ENCODE peak calls at places on chromosomes 7 and 10, in four cellular contexts. X is HCT116, M is IMR-90, B is upper lobe of left lung. U is an unnamed sample.

GRCh38 chr10:13712799-13713581 is 126.2 kb downstream of the PRPF18 start:
- DNase-seq in B (peak; percentile 86), X (peak; percentile 44), M (peak; percentile 99), U (peak; percentile 93)

GRCh38 chr10:124710266-124710881 is 33.8 kb downstream of the FAM53B start:
- DNase-seq in X (no peak), M (no peak), B (no peak), U (no peak)

GRCh38 chr10:13890233-13890616 is 303.5 kb downstream of the PRPF18 start:
- DNase-seq in M (peak; percentile 71), X (no peak), B (no peak), U (no peak)

GRCh38 chr7:101951757-101952156 is 134.3 kb downstream of the CUX1 start:
- DNase-seq in X (no peak), B (no peak), M (no peak), U (no peak)

GRCh38 chr7:155733582-155734444 is 78.5 kb downstream of the SHH start:
- DNase-seq in X (no peak), M (no peak), B (no peak), U (no peak)

GRCh38 chr10:91798736-91799579 is 732 bp downstream of the TNKS2 start:
- DNase-seq in B (peak; percentile 61), M (peak; percentile 50), X (peak; percentile 36), U (no peak)

GRCh38 chr7:138460649-138461607 is 869 bp downstream of the TRIM24 start:
- DNase-seq in B (peak; percentile 69), X (no peak), M (peak; percentile 33), U (no peak)

GRCh38 chr10:49164587-49165188 is 23.5 kb downstream of the TMEM273 start:
- DNase-seq in X (peak; percentile 48), B (no peak), M (peak; percentile 35), U (no peak)

GRCh38 chr7:82701941-82702340 is 258.4 kb upstream of the CACNA2D1 start:
- DNase-seq in X (no peak), M (peak; percentile 59), B (no peak), U (no peak)

GRCh38 chr10:131396108-131397010 is 84.8 kb upstream of the TCERG1L start:
- DNase-seq in M (no peak), B (peak; percentile 42), X (no peak), U (no peak)

GRCh38 chr7:96241834-96242233 is 80.1 kb downstream of the SLC25A13 start:
- DNase-seq in M (no peak), X (no peak), B (no peak), U (no peak)

GRCh38 chr7:11427686-11428273 is 404.2 kb downstream of the THSD7A start:
- DNase-seq in X (peak; percentile 53), B (no peak), M (peak; percentile 56), U (peak; percentile 46)

GRCh38 chr10:124032982-124033886 is 60.2 kb downstream of the CHST15 start:
- DNase-seq in X (no peak), M (peak; percentile 42), B (no peak), U (peak; percentile 13)

GRCh38 chr7:95840953-95841950 is 68.9 kb downstream of the DYNC1I1 start:
- DNase-seq in B (no peak), M (no peak), X (peak; percentile 8), U (no peak)

GRCh38 chr7:35716038-35716803 is 21.3 kb upstream of the HERPUD2 start:
- DNase-seq in B (peak; percentile 47), M (peak; percentile 54), X (no peak), U (no peak)

GRCh38 chr10:68560201-68560915 is at the start of gene TET1:
- DNase-seq in B (peak; percentile 23), X (peak; percentile 33), M (peak; percentile 59), U (no peak)

DNA sequence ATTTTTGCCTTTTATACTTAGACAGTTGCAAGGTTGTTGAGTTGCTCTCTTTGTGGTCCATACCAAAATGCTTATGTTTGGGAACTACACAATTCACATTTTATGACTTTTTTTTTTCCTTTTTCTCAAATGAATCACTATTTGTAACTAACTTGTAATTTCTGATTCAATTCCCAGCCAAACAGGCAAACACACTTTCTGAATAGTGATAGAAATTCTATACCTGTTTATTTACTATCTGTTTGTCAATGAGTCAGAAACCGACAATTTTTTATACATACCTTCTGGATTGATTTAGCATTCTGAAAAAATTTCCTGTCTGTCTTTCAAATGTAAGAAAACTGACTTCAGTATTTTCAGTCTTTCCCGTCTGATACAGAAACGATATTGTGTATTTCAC is 69.1 kb downstream of the MBL2 start:
- DNase-seq in B (no peak), M (no peak), X (no peak), U (no peak)
- H3K4me3 ChIP-seq in B (no peak overlapping the region), M (no peak overlapping the region), X (no peak overlapping the region), U (no peak overlapping the region)

GRCh38 chr7:77326131-77326530 is 90.0 kb downstream of the GSAP start:
- DNase-seq in M (peak; percentile 59), B (no peak), X (no peak), U (no peak)
- TF ChIP-seq CTCF in M (no peak), B (no peak), X (no peak), U (no peak)

DNA sequence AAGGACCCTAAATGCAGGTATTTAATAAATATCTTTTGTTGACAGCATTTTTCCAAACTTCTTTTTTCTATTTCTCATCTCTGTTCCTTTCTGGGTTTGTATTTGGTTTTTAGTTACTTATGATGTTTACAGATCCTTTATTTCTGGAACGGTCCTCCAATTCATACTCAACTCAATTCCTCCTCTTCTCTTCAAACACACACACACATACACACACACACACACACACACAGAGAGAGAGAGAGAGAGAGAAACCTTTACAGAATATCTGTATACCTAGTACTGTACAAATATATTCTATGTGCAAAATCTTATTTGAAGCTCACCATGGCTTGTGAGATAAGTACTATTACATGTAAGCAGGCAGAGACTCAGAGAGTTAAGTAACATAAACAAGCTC is 21.6 kb upstream of the GOT1 start:
- DNase-seq in X (no peak), B (no peak), M (no peak), U (no peak)
- H3K27me3 ChIP-seq in X (peaks cover 83% of the 10 kb centered on the region), B (peaks cover 3% of the 10 kb centered on the region), M (peaks cover 34% of the 10 kb centered on the region), U (peaks cover 43% of the 10 kb centered on the region)

GRCh38 chr10:99085358-99085757 is 150.3 kb downstream of the HPSE2 start:
- DNase-seq in B (no peak), M (no peak), X (no peak), U (no peak)

GRCh38 chr10:99084161-99084560 is 151.5 kb downstream of the HPSE2 start:
- DNase-seq in B (no peak), X (no peak), M (no peak), U (no peak)

GRCh38 chr10:99080275-99080816 is 155.3 kb downstream of the HPSE2 start:
- DNase-seq in X (no peak), B (no peak), M (no peak), U (no peak)
- H3K4me3 ChIP-seq in X (no peak overlapping the region), B (no peak overlapping the region), M (no peak overlapping the region), U (no peak overlapping the region)

GRCh38 chr10:119253433-119254174 is 46.2 kb downstream of the GRK5 start:
- DNase-seq in M (peak; percentile 96), X (peak; percentile 97), B (no peak), U (peak; percentile 85)
- TF ChIP-seq CTCF in M (peak; percentile 17), X (peak; percentile 4), B (no peak), U (peak; percentile 15)

DNA sequence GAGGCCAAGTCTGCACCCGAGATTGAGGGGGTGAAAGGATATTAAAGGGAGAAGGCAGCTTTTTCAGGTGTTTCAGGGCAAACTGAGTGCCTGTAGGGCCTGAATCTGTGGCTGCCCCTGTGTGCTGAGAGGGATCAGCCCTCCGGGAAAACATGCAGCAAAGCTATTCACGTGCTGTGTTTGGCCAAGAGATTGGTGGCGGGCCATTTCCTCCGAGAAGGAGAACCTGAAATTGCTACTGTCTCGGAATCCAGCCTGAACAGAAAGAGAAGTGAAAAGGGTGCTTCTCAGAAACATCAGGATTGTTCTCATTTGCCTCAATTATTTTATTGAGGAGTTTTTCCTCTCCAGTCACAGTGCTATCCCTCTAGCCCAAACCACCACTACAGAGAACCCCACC is 16.0 kb downstream of the GIMAP5 start:
- DNase-seq in X (no peak), M (no peak), B (no peak), U (no peak)
- H3K27me3 ChIP-seq in X (peaks cover 23% of the 10 kb centered on the region), M (no peaks in the 10 kb centered on the region), B (no peaks in the 10 kb centered on the region), U (no peaks in the 10 kb centered on the region)

U was measured in AG04450.